ENCODE peak calls at places on chromosomes 4 and X, in seven cellular contexts. H is HepG2, F is GM12878, V is K562, R is transverse colon, Q is breast epithelium, T is HL-60. L is an unnamed sample.

GRCh38 chrX:154655346-154655745 is 2.0 kb upstream of the CTAG2 start:
- DNase-seq in H (no peak), F (no peak), V (no peak), R (no peak), Q (no peak), T (no peak), L (no peak)

GRCh38 chrX:134258202-134258601 is 21.2 kb downstream of the CCDC160 start:
- DNase-seq in H (no peak), F (no peak), V (peak), R (no peak), Q (no peak), T (no peak), L (no peak)

GRCh38 chr4:104420766-104421165 is 73.9 kb downstream of the CXXC4 start:
- DNase-seq in H (no peak), F (no peak), V (no peak), R (no peak), Q (no peak), T (no peak), L (no peak)

GRCh38 chr4:27011401-27011800 is 150.8 kb downstream of the STIM2 start:
- DNase-seq in H (no peak), F (no peak), V (no peak), R (no peak), Q (no peak), T (no peak), L (no peak)

GRCh38 chr4:113146876-113147358 is 97.5 kb downstream of the ANK2 start:
- DNase-seq in H (peak), F (peak), V (no peak), R (no peak), Q (no peak), T (no peak), L (no peak)

GRCh38 chr4:3307486-3307885 is 14.7 kb downstream of the RGS12 start:
- DNase-seq in H (no peak), F (no peak), V (no peak), R (no peak), Q (no peak), T (no peak), L (no peak)

GRCh38 chr4:72677886-72678285 is 108.9 kb upstream of the ADAMTS3 start:
- DNase-seq in H (no peak), F (no peak), V (no peak), R (no peak), Q (no peak), T (no peak), L (no peak)

GRCh38 chr4:173040200-173040599 is 128.4 kb upstream of the GALNT7 start:
- DNase-seq in H (no peak), F (no peak), V (no peak), R (no peak), Q (no peak), T (peak), L (no peak)

GRCh38 chr4:94671113-94671512 is 86.6 kb upstream of the BMPR1B start:
- DNase-seq in H (no peak), F (no peak), V (no peak), R (no peak), Q (no peak), T (no peak), L (no peak)

GRCh38 chrX:106948641-106949040 is 28.4 kb downstream of the CLDN2 start:
- DNase-seq in H (no peak), F (no peak), V (no peak), R (no peak), Q (no peak), T (no peak), L (no peak)

GRCh38 chr4:156711196-156711590 is 260.4 kb downstream of the PDGFC start:
- DNase-seq in H (no peak), F (no peak), V (no peak), R (no peak), Q (no peak), T (no peak), L (no peak)
- TF ChIP-seq POLR2AphosphoS5 in H (no peak), F (no peak), V (no peak), R (no peak), Q (no peak), T (no peak), L (no peak)

GRCh38 chr4:81084029-81084428 is 53.5 kb downstream of the BMP3 start:
- DNase-seq in H (peak), F (no peak), V (no peak), R (no peak), Q (no peak), T (no peak), L (no peak)
- TF ChIP-seq POLR2AphosphoS5 in H (no peak), F (no peak), V (no peak), R (no peak), Q (no peak), T (no peak), L (no peak)

DNA sequence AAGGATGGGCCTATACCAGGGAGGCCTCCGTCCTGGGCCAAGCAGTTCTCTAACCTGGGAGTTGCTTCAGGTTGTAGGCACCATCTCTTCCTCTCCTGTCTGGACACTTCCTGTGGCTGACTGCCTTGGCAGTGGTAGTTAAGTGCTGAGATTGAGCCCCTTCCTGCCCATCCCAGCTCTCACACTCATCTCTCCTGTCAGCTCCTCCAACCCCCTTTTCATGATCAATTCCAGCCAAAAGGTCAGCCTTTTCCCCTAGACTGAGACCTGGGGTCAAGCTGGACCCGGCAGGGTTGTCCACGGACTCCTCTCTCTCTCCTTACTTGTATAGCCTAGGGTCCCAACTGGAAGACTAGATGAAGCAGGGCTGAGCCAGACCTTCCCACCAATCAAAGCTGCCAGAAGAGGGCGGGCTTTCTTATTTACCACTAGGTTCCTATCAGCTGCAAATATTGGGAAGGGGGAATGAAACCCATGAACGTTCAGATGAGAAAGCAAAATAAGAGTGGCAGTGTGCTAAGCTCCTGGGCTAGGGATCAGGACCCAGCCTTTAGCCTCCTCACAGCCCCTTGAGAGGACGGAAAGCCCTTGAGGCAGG is 34.5 kb downstream of the KDM5C start:
- DNase-seq in H (no peak), F (no peak), V (peak), R (no peak), Q (no peak), T (no peak), L (no peak)
- TF ChIP-seq POLR2AphosphoS5 in H (no peak), F (peak), V (no peak), R (no peak), Q (no peak), T (no peak), L (no peak)

GRCh38 chr4:99655315-99656081 is 2.1 kb downstream of the C4orf54 start:
- DNase-seq in H (no peak), F (no peak), V (no peak), R (no peak), Q (no peak), T (no peak), L (no peak)
- TF ChIP-seq POLR2AphosphoS5 in H (no peak), F (no peak), V (no peak), R (no peak), Q (no peak), T (no peak), L (no peak)

GRCh38 chr4:15354790-15355418 is 72.9 kb upstream of the C1QTNF7 start:
- DNase-seq in H (no peak), F (no peak), V (no peak), R (no peak), Q (no peak), T (no peak), L (peak)
- TF ChIP-seq POLR2AphosphoS5 in H (no peak), F (no peak), V (no peak), R (no peak), Q (no peak), T (no peak), L (no peak)

DNA sequence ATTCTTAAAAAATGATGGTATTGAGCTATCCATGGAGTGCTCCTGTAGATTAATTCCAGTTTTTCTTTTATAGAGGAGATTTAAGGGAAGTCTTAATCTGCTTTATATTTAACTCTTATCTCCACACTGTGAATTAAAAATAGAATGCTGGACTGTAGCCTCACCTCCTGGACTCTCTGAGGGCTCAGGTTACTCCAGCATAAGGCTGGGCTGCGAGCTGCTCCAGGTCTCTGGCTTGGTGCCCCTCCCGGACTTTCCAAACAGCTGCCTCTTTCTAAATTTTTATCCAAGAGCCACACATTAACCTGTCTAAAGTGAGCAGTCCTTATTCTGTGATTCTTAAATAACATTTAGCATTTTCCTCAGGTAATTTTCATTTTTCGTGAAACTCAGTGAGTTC is 218.7 kb upstream of the JADE1 start:
- DNase-seq in H (no peak), F (no peak), V (no peak), R (no peak), Q (no peak), T (no peak), L (no peak)
- TF ChIP-seq POLR2AphosphoS5 in H (no peak), F (no peak), V (no peak), R (no peak), Q (no peak), T (no peak), L (no peak)

GRCh38 chr4:1579834-1580686 is 104.1 kb downstream of the FAM53A start:
- DNase-seq in H (peak), F (no peak), V (peak), R (peak), Q (peak), T (peak), L (peak)
- TF ChIP-seq POLR2AphosphoS5 in H (no peak), F (no peak), V (no peak), R (peak), Q (peak), T (no peak), L (no peak)

DNA sequence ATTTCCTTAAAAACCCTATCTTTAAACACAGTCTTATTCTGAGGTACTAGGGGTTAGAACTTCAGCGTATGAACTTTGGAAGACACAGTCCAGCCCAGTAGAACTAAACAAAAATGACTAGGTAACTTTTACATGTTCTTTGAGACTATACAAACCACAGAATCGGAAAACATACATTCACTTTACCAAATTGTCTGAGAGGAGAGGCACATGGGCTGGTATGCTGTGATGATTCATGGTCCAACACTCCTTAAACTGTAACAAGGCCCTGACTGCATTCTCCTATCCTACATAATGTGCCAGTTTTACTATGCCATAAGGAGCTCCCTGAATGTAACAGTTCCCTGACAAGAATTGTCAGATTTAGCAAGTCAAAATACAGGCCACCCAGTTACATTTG is 640.0 kb downstream of the RAB28 start:
- DNase-seq in H (no peak), F (no peak), V (no peak), R (no peak), Q (no peak), T (no peak), L (no peak)
- TF ChIP-seq POLR2AphosphoS5 in H (no peak), F (no peak), V (no peak), R (no peak), Q (no peak), T (no peak), L (no peak)